ENCODE peak calls at places on chromosome 6, in ten cellular contexts. X, T, E, Q, H, U, V, I, K and Z are unnamed samples.

GRCh38 chr6:30544666-30545272 is 11.5 kb downstream of the GNL1 start:
- DNase-seq in X (no peak), T (peak), E (peak), Q (no peak), H (no peak), U (no peak), V (no peak), I (peak), K (peak), Z (no peak)

GRCh38 chr6:1404066-1404712 is 14.8 kb downstream of the FOXF2 start:
- DNase-seq in X (no peak), T (peak), E (no peak), Q (no peak), H (no peak), U (no peak), V (no peak), I (peak), K (no peak), Z (no peak)

GRCh38 chr6:149454405-149454848 is 30.4 kb downstream of the ZC3H12D start:
- DNase-seq in X (no peak), T (peak), E (no peak), Q (peak), H (no peak), U (no peak), V (peak), I (peak), K (peak), Z (no peak)

GRCh38 chr6:159074866-159075265 is 30.1 kb upstream of the TAGAP start:
- DNase-seq in X (no peak), T (no peak), E (no peak), Q (no peak), H (no peak), U (no peak), V (no peak), I (no peak), K (no peak), Z (no peak)

GRCh38 chr6:40904583-40905194 is 134.3 kb downstream of the UNC5CL start:
- DNase-seq in X (no peak), T (no peak), E (no peak), Q (no peak), H (no peak), U (no peak), V (no peak), I (no peak), K (no peak), Z (no peak)

GRCh38 chr6:155429321-155429893 is 26.2 kb downstream of the NOX3 start:
- DNase-seq in X (no peak), T (no peak), E (no peak), Q (no peak), H (no peak), U (no peak), V (no peak), I (no peak), K (no peak), Z (no peak)

GRCh38 chr6:40845588-40845987 is 193.4 kb downstream of the UNC5CL start:
- DNase-seq in X (peak), T (peak), E (peak), Q (no peak), H (peak), U (no peak), V (no peak), I (peak), K (peak), Z (no peak)

GRCh38 chr6:3843379-3844096 is 5.6 kb upstream of the FAM50B start:
- DNase-seq in X (no peak), T (no peak), E (no peak), Q (no peak), H (no peak), U (no peak), V (no peak), I (no peak), K (no peak), Z (no peak)

GRCh38 chr6:408599-409102 is 17.1 kb downstream of the IRF4 start:
- DNase-seq in X (peak), T (peak), E (no peak), Q (peak), H (peak), U (no peak), V (no peak), I (peak), K (no peak), Z (no peak)

GRCh38 chr6:98924647-98925046 is 23.1 kb downstream of the FBXL4 start:
- DNase-seq in X (no peak), T (no peak), E (no peak), Q (peak), H (no peak), U (no peak), V (no peak), I (no peak), K (no peak), Z (no peak)

GRCh38 chr6:5401845-5402738 is 140.8 kb downstream of the FARS2 start:
- DNase-seq in X (no peak), T (peak), E (no peak), Q (no peak), H (no peak), U (no peak), V (no peak), I (peak), K (no peak), Z (no peak)

GRCh38 chr6:35919827-35920751 is 809 bp downstream of the SRPK1 start:
- DNase-seq in X (peak), T (peak), E (peak), Q (peak), H (peak), U (peak), V (no peak), I (peak), K (no peak), Z (peak)

GRCh38 chr6:76351275-76351674 is 278.8 kb upstream of the IMPG1 start:
- DNase-seq in X (no peak), T (no peak), E (peak), Q (no peak), H (no peak), U (no peak), V (no peak), I (no peak), K (no peak), Z (no peak)

GRCh38 chr6:52305385-52305784 is 20.8 kb upstream of the MCM3 start:
- DNase-seq in X (no peak), T (no peak), E (no peak), Q (no peak), H (no peak), U (no peak), V (no peak), I (no peak), K (no peak), Z (no peak)

GRCh38 chr6:13358486-13358885 is 30.1 kb upstream of the TBC1D7 start:
- DNase-seq in X (no peak), T (no peak), E (no peak), Q (no peak), H (no peak), U (no peak), V (no peak), I (no peak), K (no peak), Z (no peak)

GRCh38 chr6:136761227-136761922 is 30.9 kb downstream of the MAP3K5 start:
- DNase-seq in X (no peak), T (peak), E (peak), Q (no peak), H (no peak), U (no peak), V (peak), I (peak), K (no peak), Z (no peak)

GRCh38 chr6:75296811-75297779 is 12.5 kb upstream of the TMEM30A start:
- DNase-seq in X (no peak), T (peak), E (peak), Q (no peak), H (no peak), U (no peak), V (no peak), I (peak), K (peak), Z (no peak)

GRCh38 chr6:34063641-34064040 is 82.2 kb downstream of the GRM4 start:
- DNase-seq in X (no peak), T (no peak), E (no peak), Q (no peak), H (no peak), U (no peak), V (peak), I (no peak), K (no peak), Z (no peak)

GRCh38 chr6:45155341-45155894 is 172.7 kb upstream of the RUNX2 start:
- DNase-seq in X (no peak), T (no peak), E (no peak), Q (no peak), H (no peak), U (no peak), V (no peak), I (no peak), K (no peak), Z (no peak)

GRCh38 chr6:28134015-28134414 is 7.7 kb upstream of the ZKSCAN8 start:
- DNase-seq in X (peak), T (peak), E (peak), Q (no peak), H (no peak), U (no peak), V (no peak), I (peak), K (no peak), Z (no peak)

GRCh38 chr6:55652429-55652828 is 73.4 kb upstream of the HMGCLL1 start:
- DNase-seq in X (no peak), T (no peak), E (no peak), Q (no peak), H (no peak), U (no peak), V (no peak), I (no peak), K (no peak), Z (no peak)

GRCh38 chr6:11616200-11616611 is 78.7 kb downstream of the TMEM170B start:
- DNase-seq in X (no peak), T (peak), E (no peak), Q (no peak), H (no peak), U (no peak), V (no peak), I (peak), K (peak), Z (no peak)

GRCh38 chr6:21022343-21023107 is 488.3 kb downstream of the CDKAL1 start:
- DNase-seq in X (peak), T (peak), E (no peak), Q (no peak), H (no peak), U (no peak), V (no peak), I (no peak), K (peak), Z (peak)

GRCh38 chr6:20769651-20770050 is 235.4 kb downstream of the CDKAL1 start:
- DNase-seq in X (no peak), T (no peak), E (no peak), Q (no peak), H (no peak), U (no peak), V (no peak), I (no peak), K (no peak), Z (no peak)

GRCh38 chr6:123604067-123604466 is 32.7 kb downstream of the TRDN start:
- DNase-seq in X (no peak), T (no peak), E (no peak), Q (no peak), H (no peak), U (no peak), V (no peak), I (no peak), K (no peak), Z (no peak)

GRCh38 chr6:113562248-113562647 is 294.9 kb upstream of the MARCKS start:
- DNase-seq in X (no peak), T (no peak), E (no peak), Q (no peak), H (no peak), U (no peak), V (no peak), I (no peak), K (no peak), Z (no peak)

GRCh38 chr6:15244605-15245360 is 1.1 kb upstream of the JARID2 start:
- DNase-seq in X (peak), T (peak), E (peak), Q (peak), H (peak), U (peak), V (peak), I (peak), K (peak), Z (no peak)

GRCh38 chr6:85096976-85097375 is 332.6 kb upstream of the TBX18 start:
- DNase-seq in X (no peak), T (no peak), E (no peak), Q (no peak), H (no peak), U (no peak), V (no peak), I (no peak), K (no peak), Z (no peak)

GRCh38 chr6:169326067-169326799 is 72.6 kb upstream of the THBS2 start:
- DNase-seq in X (peak), T (peak), E (no peak), Q (no peak), H (peak), U (no peak), V (no peak), I (peak), K (no peak), Z (no peak)

DNA sequence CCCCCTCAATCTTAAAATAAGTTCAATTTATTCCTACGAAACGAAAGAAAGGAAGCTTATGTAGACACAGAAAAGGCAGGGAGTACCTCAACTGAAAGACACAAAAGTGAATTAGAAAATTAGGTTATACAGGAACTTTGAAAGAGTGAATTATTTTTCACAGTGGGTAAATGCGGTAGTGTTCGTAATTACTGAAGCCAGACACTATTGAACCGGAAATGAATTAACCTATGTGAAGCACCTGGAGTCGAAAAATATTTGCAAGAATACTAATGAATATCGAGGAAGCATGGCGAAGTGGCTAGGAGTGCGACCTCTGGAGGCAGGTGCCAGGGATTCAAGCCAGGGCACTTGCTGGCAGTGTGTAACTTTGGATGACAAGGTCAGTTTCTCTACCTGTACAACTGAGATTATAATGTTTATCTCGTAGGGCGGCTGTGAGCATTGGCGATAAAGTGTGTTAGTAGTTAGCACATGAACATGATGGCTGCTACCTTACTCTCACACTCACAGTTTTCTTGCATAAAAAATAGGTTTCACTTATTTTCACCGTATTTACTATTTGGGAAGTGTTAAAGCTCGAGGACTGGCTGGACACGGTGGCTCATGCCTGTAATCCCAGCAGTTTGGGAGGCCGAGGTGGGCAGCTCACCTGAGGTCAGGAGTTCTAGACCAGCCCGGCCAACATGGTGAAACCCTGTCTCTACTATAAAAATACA is 542 bp upstream of the SLC18B1 start:
- DNase-seq in X (peak), T (peak), E (peak), Q (peak), H (peak), U (no peak), V (peak), I (peak), K (peak), Z (peak)
- TF ChIP-seq CTCF in X (peak), T (peak), E (peak), Q (peak), H (peak), U (no peak), V (peak), I (peak), K (peak), Z (no peak)

DNA sequence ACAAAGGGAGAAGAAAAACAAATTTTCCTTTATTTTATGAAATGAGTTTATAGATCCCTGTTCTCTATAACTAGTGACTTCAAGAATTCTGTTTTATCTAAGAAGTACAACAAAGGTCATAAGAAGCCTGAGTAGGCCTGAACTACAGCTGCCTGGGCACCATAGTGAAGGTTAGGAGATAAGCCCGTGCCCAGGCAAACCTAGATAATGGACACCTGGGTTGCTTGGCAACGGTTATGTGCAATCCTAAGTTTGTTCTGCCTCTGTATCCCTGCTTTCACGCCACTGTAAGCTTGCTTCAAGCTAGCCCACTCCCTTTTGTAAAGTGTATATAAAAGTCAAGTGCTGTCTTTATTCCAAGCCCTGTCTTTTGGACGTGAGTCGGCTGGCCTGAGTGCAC is 23.2 kb downstream of the SCGN start:
- DNase-seq in X (no peak), T (no peak), E (no peak), Q (no peak), H (no peak), U (no peak), V (no peak), I (no peak), K (no peak), Z (no peak)
- TF ChIP-seq CTCF in X (no peak), T (no peak), E (no peak), Q (no peak), H (no peak), U (no peak), V (no peak), I (no peak), K (no peak), Z (no peak)

GRCh38 chr6:89790403-89790802 is 29.2 kb downstream of the MDN1 start:
- DNase-seq in X (no peak), T (no peak), E (no peak), Q (no peak), H (no peak), U (no peak), V (no peak), I (no peak), K (no peak), Z (no peak)

GRCh38 chr6:89793586-89793985 is 26.0 kb downstream of the MDN1 start:
- DNase-seq in X (no peak), T (no peak), E (peak), Q (peak), H (no peak), U (no peak), V (no peak), I (no peak), K (peak), Z (no peak)

GRCh38 chr6:89794324-89794723 is 25.3 kb downstream of the MDN1 start:
- DNase-seq in X (no peak), T (no peak), E (no peak), Q (no peak), H (no peak), U (no peak), V (no peak), I (no peak), K (no peak), Z (no peak)

GRCh38 chr6:89789980-89790379 is 29.6 kb downstream of the MDN1 start:
- DNase-seq in X (no peak), T (no peak), E (no peak), Q (no peak), H (no peak), U (no peak), V (no peak), I (no peak), K (no peak), Z (no peak)

DNA sequence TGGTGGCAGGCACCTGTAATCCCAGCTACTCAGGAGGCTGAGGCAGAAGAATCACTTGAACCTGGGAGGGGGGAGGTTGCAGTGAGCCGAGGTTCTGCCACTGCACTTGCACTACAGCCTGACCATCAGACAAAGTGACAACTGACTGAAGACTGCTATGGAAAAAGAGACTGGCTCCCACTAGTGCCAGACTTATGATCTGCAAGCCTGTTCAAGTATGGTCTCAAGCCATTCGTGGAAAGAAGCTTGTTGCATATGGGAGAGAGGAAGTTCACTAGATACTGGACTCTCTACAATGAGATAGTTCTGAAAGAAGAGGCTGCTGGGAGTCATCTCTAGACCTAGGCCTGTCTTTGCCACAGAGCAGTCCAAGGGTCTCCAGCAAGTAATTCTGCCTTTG is 26.7 kb downstream of the MDN1 start:
- DNase-seq in X (peak), T (peak), E (peak), Q (no peak), H (no peak), U (no peak), V (no peak), I (peak), K (peak), Z (no peak)
- TF ChIP-seq CTCF in X (peak), T (peak), E (peak), Q (peak), H (no peak), U (no peak), V (no peak), I (peak), K (peak), Z (no peak)

DNA sequence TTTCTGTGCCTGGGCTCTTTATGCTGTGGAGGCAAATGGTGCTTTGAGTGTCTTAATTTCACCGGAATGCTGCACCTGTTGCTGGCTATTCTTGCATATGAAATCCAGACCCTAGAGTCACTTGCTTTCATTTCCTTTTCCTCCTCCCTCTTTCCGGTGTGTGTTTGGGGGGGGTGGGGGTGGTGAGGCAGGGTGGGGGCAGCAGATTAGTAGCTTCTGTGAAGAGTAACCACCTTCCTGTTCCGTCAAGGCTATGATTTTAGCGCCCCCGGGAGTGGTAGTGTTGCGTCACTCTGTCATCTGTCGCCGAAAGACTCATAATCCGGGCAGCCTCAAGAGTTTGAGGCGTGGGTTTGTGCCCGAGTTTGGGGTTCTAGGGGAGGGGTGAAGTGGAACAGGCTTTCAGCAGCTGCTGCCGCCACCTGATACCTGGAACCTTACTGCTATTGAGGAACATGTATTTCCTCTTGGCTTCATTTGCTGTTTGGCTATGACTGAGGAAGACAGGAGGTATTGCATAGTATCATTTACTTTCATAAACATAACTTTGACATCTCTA is 49.1 kb downstream of the UTRN start:
- DNase-seq in X (no peak), T (no peak), E (peak), Q (no peak), H (no peak), U (no peak), V (no peak), I (no peak), K (no peak), Z (peak)
- TF ChIP-seq CTCF in X (no peak), T (no peak), E (no peak), Q (no peak), H (no peak), U (no peak), V (no peak), I (no peak), K (no peak), Z (no peak)

GRCh38 chr6:131910956-131911355 is 40.2 kb downstream of the CCN2 start:
- DNase-seq in X (no peak), T (no peak), E (no peak), Q (no peak), H (no peak), U (no peak), V (no peak), I (no peak), K (no peak), Z (no peak)

GRCh38 chr6:131909408-131910218 is 41.6 kb downstream of the CCN2 start:
- DNase-seq in X (peak), T (peak), E (peak), Q (no peak), H (peak), U (peak), V (peak), I (peak), K (peak), Z (peak)

GRCh38 chr6:131911951-131912350 is 39.2 kb downstream of the CCN2 start:
- DNase-seq in X (no peak), T (peak), E (no peak), Q (no peak), H (no peak), U (no peak), V (no peak), I (peak), K (no peak), Z (no peak)

GRCh38 chr6:131914234-131914633 is 36.9 kb downstream of the CCN2 start:
- DNase-seq in X (no peak), T (peak), E (no peak), Q (no peak), H (no peak), U (no peak), V (no peak), I (peak), K (no peak), Z (no peak)

DNA sequence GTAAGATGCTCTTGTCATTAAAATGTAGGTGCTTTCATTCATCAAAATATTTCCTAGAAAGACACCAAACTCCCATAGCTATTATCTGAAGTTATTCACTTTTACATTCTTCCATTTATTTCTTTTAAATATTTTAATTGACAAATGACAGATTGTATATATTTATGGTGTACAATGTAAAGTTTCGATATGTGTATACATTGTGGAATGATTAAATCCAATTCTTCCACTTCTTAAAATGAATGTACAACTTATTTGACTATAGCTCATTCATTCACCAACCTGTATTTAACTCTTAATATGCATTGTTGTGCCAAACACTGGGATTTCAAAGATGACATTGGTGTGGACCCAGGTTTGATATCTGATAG is 41.0 kb downstream of the CCN2 start:
- DNase-seq in X (no peak), T (no peak), E (no peak), Q (no peak), H (no peak), U (no peak), V (no peak), I (no peak), K (no peak), Z (no peak)
- TF ChIP-seq CTCF in X (peak), T (no peak), E (no peak), Q (no peak), H (peak), U (peak), V (no peak), I (peak), K (no peak), Z (no peak)